ENCODE peak calls at places on chromosomes 6 and 20, in four cellular contexts. U, B, W and Y are unnamed samples.

GRCh38 chr6:7900621-7901020 is 10.0 kb downstream of the TXNDC5 start:
- DNase-seq in U (no peak), B (no peak), W (no peak), Y (no peak)

GRCh38 chr20:10239954-10240353 is 21.3 kb downstream of the SNAP25 start:
- DNase-seq in U (no peak), B (no peak), W (peak), Y (no peak)

GRCh38 chr20:64169089-64169560 is 4.9 kb downstream of the MYT1 start:
- DNase-seq in U (no peak), B (no peak), W (no peak), Y (no peak)

GRCh38 chr6:158168054-158168303 is at the start of gene SERAC1:
- DNase-seq in U (no peak), B (no peak), W (no peak), Y (no peak)

GRCh38 chr6:13836170-13836569 is 21.8 kb upstream of the MCUR1 start:
- DNase-seq in U (no peak), B (no peak), W (no peak), Y (no peak)

GRCh38 chr6:149209879-149210278 is 107.6 kb upstream of the TAB2 start:
- DNase-seq in U (no peak), B (no peak), W (no peak), Y (no peak)

GRCh38 chr6:15521516-15521915 is 141.3 kb downstream of the DTNBP1 start:
- DNase-seq in U (no peak), B (no peak), W (no peak), Y (no peak)

GRCh38 chr6:56417823-56418222 is 170.4 kb upstream of the COL21A1 start:
- DNase-seq in U (no peak), B (no peak), W (no peak), Y (no peak)

GRCh38 chr6:111844376-111844775 is 28.9 kb downstream of the FYN start:
- DNase-seq in U (no peak), B (no peak), W (no peak), Y (no peak)

GRCh38 chr6:110352603-110353303 is 5.4 kb downstream of the METTL24 start:
- DNase-seq in U (peak), B (no peak), W (no peak), Y (no peak)

GRCh38 chr6:91613481-91613880 is 1026.6 kb upstream of the MAP3K7 start:
- DNase-seq in U (no peak), B (no peak), W (no peak), Y (no peak)

GRCh38 chr6:63805808-63806572 is 170.4 kb downstream of the PHF3 start:
- DNase-seq in U (peak), B (peak), W (peak), Y (peak)

GRCh38 chr6:148776321-148776966 is 29.6 kb downstream of the UST start:
- DNase-seq in U (peak), B (no peak), W (peak), Y (no peak)

GRCh38 chr20:43459022-43459942 is 1.6 kb downstream of the SRSF6 start:
- DNase-seq in U (no peak), B (no peak), W (peak), Y (no peak)

GRCh38 chr20:62321978-62322377 is 19.2 kb downstream of the ADRM1 start:
- DNase-seq in U (no peak), B (no peak), W (no peak), Y (no peak)

GRCh38 chr6:145009691-145010090 is 724.6 kb downstream of the UTRN start:
- DNase-seq in U (peak), B (no peak), W (no peak), Y (no peak)

GRCh38 chr20:58528412-58528811 is 13.2 kb upstream of the APCDD1L start:
- DNase-seq in U (no peak), B (no peak), W (no peak), Y (no peak)

GRCh38 chr6:45930419-45931059 is 85.1 kb downstream of the CLIC5 start:
- DNase-seq in U (peak), B (peak), W (peak), Y (peak)

GRCh38 chr6:43246301-43247114 is 3.2 kb downstream of the TTBK1 start:
- DNase-seq in U (peak), B (no peak), W (no peak), Y (no peak)

GRCh38 chr6:159943101-159943632 is 25.7 kb upstream of the IGF2R start:
- DNase-seq in U (peak), B (no peak), W (peak), Y (no peak)

GRCh38 chr6:31122803-31123706 is 2.8 kb upstream of the CDSN start:
- DNase-seq in U (peak), B (no peak), W (peak), Y (no peak)

GRCh38 chr6:105606871-105607421 is 204.1 kb upstream of the PREP start:
- DNase-seq in U (no peak), B (no peak), W (peak), Y (no peak)

GRCh38 chr6:137869781-137870180 is 2.7 kb downstream of the TNFAIP3 start:
- DNase-seq in U (no peak), B (no peak), W (no peak), Y (no peak)
- H3K4me3 ChIP-seq in U (no peak), B (no peak), W (no peak), Y (no peak)

GRCh38 chr20:46057856-46058655 is 29.0 kb downstream of the SLC12A5 start:
- DNase-seq in U (peak), B (no peak), W (peak), Y (no peak)
- H3K4me3 ChIP-seq in U (no peak), B (no peak), W (peak), Y (peak)

GRCh38 chr20:35773154-35773751 is 1.4 kb downstream of the PHF20 start:
- DNase-seq in U (peak), B (no peak), W (peak), Y (no peak)

GRCh38 chr20:35771367-35771688 is 487 bp upstream of the PHF20 start:
- DNase-seq in U (no peak), B (no peak), W (no peak), Y (no peak)

GRCh38 chr20:35772563-35773058 is 796 bp downstream of the PHF20 start:
- DNase-seq in U (no peak), B (no peak), W (no peak), Y (no peak)

GRCh38 chr20:35771689-35772562 is at the start of gene PHF20:
- DNase-seq in U (peak), B (peak), W (peak), Y (peak)

DNA sequence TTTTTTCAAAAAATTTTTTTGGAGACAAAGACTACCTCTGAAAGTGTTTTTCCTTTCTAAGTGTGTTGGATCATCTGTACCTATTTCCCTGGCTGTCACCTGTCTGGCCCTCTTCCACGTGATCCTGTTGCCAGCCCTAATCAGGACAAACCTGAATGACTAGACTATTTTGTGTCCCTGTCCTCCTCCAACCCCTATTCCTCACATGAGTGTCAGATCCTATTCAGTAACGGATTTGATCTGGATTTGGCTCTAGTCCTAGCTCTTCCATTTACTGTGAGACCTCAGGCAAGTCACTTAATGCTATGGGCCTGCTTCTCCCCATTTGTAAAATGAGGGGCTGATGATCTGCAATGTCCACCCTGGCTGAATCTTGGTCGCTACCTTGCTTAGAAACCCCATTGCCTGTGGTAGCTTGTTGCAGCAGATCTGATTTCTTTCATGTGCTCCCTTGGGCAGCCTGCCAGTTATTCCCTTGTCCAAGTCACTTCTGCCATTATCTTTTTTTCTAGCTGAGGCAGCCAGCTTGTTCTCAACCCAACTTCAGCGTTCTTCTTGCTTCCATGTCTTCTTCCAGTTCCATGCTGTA is 4.8 kb downstream of the PHF20 start:
- DNase-seq in U (peak), B (no peak), W (peak), Y (no peak)
- H3K4me3 ChIP-seq in U (no peak), B (no peak), W (no peak), Y (no peak)

GRCh38 chr6:41728954-41729353 is 6.5 kb downstream of the TFEB start:
- DNase-seq in U (no peak), B (no peak), W (no peak), Y (no peak)
- H3K4me3 ChIP-seq in U (no peak), B (no peak), W (no peak), Y (no peak)

DNA sequence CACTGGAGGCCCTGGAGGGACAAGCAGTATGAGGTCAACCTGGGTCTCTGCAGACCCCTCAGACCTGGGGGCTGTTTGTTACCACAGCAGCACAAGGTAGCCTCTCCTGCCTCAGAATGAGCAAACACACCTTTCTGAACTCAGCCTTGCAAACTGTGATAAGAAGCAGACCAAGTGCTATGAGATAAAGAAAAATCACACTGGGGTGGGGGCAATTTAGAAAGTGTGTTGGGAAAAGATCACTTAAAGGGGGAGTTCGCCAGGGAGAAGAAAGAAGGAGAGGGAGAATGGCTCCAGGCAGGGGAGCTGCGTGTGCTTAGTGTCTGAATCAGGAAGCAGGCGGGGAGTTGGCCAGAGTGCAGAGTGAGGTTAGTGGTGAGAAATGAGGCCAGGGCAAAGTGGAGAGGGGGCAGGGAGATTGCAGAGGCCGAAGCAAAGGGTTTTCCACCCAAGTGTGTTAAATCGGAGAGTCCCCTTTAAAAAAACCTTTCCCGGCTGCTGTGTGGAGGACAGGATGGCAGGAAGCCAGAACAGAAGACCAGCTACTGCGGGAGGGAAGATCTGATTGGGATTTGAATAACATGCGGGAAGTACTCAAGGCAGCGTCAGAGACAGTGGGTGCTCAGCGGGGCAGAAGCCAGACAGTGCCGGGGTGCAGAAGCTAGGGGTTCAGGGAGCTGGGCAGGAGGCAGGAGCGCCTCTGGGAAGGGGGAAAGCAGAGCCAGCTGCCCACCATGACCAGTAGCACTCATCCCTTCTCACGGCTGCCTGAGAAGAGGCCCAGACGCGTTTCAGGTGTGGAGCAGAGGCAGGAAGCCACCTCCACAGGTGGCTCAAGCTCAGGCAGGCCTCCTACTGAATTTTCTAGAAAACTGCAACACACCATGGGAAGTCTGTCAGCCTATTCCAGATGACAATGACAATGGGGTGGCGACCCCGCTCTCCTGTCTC is 9.0 kb downstream of the ADA start:
- DNase-seq in U (peak), B (no peak), W (peak), Y (peak)
- H3K4me3 ChIP-seq in U (no peak), B (peak), W (no peak), Y (no peak)

DNA sequence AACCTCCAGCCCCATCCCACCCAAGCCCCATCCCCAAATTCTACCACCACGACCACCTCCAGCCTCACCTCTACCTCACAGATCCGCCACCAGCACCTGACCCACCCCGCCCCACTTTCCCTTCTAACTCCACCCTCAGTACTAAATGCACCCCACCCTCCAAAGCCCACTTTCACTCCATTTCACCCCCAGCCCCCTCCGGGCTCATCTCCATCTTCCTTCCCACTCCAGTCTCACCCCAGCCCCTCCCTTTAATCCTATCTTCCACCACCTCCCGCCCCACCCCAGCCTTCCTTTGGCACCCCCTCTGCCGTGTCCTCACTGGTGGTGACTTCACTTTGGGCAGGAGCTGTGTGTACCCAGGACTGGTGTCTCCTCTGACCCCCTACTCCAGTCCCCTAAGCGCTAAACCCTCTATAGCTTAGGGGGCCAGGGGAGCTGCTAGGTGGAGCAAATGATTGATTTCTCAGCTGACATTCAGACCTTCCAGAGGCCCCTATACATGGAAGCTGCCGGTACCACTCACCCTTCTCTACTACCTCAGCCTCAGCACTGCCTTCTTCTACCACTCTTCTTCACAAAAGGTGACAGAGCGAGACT is 2.8 kb upstream of the NSFL1C start:
- DNase-seq in U (no peak), B (no peak), W (no peak), Y (no peak)
- H3K4me3 ChIP-seq in U (no peak), B (no peak), W (no peak), Y (no peak)

DNA sequence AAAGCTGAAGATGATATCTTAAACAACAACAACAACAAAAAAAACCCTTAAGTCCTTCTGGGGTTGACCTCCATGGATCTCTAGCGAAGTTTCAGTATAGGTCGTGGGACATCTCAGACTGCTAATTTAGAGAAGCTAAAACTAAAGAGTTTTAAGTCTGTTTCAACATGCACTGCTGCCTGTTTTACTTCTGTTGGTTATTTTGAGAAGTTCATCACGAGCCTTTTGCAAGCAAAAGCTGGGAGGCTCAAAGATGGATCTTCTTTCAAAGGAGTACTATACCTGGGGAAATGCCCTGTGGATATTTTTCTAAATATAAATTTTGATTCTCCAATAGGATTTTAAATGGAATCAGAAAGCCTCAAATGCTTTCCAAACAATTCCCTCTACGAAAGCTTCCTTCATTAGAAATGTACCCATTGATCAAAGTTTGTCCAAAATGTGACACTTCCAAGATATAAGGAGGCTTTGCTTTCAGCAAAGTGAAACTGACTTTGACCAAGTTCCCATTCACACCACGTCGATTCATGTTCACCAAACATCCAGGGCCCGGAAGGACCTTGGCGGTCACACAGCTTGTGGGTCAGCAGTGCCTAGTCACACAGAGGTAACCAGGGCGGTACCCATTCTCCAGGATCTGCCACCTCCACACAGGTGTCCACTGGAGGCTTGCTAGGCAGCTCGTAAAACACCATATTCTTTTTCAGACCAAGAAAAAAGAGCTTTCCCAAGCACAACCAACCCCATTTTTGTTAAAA is 94.7 kb upstream of the QKI start:
- DNase-seq in U (no peak), B (no peak), W (no peak), Y (no peak)
- H3K4me3 ChIP-seq in U (no peak), B (no peak), W (no peak), Y (no peak)

DNA sequence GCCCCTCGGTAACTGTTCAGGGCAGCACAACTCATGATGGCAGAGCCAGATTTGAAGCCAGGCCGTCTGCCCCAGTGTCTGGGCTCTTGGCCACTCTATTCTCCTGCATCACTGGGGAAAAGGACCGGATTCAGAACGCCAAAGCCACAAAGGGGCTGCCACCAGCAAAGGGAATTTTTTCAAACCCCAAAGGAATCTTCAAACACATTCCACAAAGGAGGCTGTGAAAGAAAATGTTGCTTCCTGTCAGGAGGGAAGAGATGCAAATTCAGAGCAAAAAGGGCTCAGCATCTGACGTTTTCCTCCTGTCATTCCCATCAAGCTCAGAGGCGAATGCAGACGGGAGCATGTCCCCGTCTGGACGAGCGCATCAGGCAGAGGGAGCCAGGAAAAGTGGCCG is 63.1 kb downstream of the GRM4 start:
- DNase-seq in U (no peak), B (no peak), W (no peak), Y (no peak)
- H3K4me3 ChIP-seq in U (no peak), B (no peak), W (no peak), Y (no peak)